ENCODE peak calls at places on chromosomes 2 and 18, in six cellular contexts. One of them, this sample, is unnamed.

GRCh38 chr18:22320155-22320554 is 97.6 kb downstream of the CTAGE1 start:
- DNase-seq in CD8-positive, alpha-beta T cell: no peak
- DNase-seq in SK-N-SH: no peak
- DNase-seq in IMR-90: no peak
- DNase-seq in fibroblast of lung: no peak
- DNase-seq in pancreas: no peak
- DNase-seq in this sample: no peak

GRCh38 chr2:53498210-53498609 is 269.4 kb upstream of the CHAC2 start:
- DNase-seq in SK-N-SH: no peak
- DNase-seq in IMR-90: peak
- DNase-seq in CD8-positive, alpha-beta T cell: no peak
- DNase-seq in fibroblast of lung: peak
- DNase-seq in pancreas: peak
- DNase-seq in this sample: no peak

GRCh38 chr18:59272971-59273935 is at the start of gene RAX:
- DNase-seq in fibroblast of lung: no peak
- DNase-seq in CD8-positive, alpha-beta T cell: no peak
- DNase-seq in pancreas: no peak
- DNase-seq in SK-N-SH: peak
- DNase-seq in IMR-90: no peak
- DNase-seq in this sample: no peak

GRCh38 chr18:63881851-63882250 is 5.7 kb upstream of the SERPINB2 start:
- DNase-seq in fibroblast of lung: no peak
- DNase-seq in SK-N-SH: no peak
- DNase-seq in pancreas: no peak
- DNase-seq in IMR-90: peak
- DNase-seq in CD8-positive, alpha-beta T cell: no peak
- DNase-seq in this sample: no peak

GRCh38 chr18:57683470-57683869 is 61.8 kb upstream of the NARS1 start:
- DNase-seq in CD8-positive, alpha-beta T cell: no peak
- DNase-seq in pancreas: no peak
- DNase-seq in SK-N-SH: no peak
- DNase-seq in IMR-90: no peak
- DNase-seq in fibroblast of lung: no peak
- DNase-seq in this sample: no peak

GRCh38 chr2:157611110-157611509 is 17.6 kb downstream of the ACVR1C start:
- DNase-seq in IMR-90: no peak
- DNase-seq in fibroblast of lung: no peak
- DNase-seq in SK-N-SH: no peak
- DNase-seq in CD8-positive, alpha-beta T cell: no peak
- DNase-seq in pancreas: no peak
- DNase-seq in this sample: no peak

GRCh38 chr18:80034068-80034851 is at the start of gene RBFA:
- DNase-seq in pancreas: peak
- DNase-seq in IMR-90: peak
- DNase-seq in CD8-positive, alpha-beta T cell: peak
- DNase-seq in fibroblast of lung: peak
- DNase-seq in SK-N-SH: peak
- DNase-seq in this sample: peak

GRCh38 chr18:45731706-45732105 is 7.7 kb downstream of the SLC14A1 start:
- DNase-seq in pancreas: no peak
- DNase-seq in SK-N-SH: no peak
- DNase-seq in fibroblast of lung: no peak
- DNase-seq in CD8-positive, alpha-beta T cell: no peak
- DNase-seq in IMR-90: no peak
- DNase-seq in this sample: no peak

GRCh38 chr2:96144481-96145027 is 686 bp downstream of the DUSP2 start:
- DNase-seq in SK-N-SH: no peak
- DNase-seq in fibroblast of lung: peak
- DNase-seq in pancreas: no peak
- DNase-seq in IMR-90: no peak
- DNase-seq in CD8-positive, alpha-beta T cell: peak
- DNase-seq in this sample: no peak

GRCh38 chr2:161028581-161028980 is 131.6 kb upstream of the TANK start:
- DNase-seq in SK-N-SH: no peak
- DNase-seq in IMR-90: no peak
- DNase-seq in fibroblast of lung: no peak
- DNase-seq in pancreas: no peak
- DNase-seq in CD8-positive, alpha-beta T cell: no peak
- DNase-seq in this sample: no peak

GRCh38 chr2:48566582-48566981 is 36.6 kb downstream of the STON1 start:
- DNase-seq in IMR-90: peak
- DNase-seq in SK-N-SH: no peak
- DNase-seq in pancreas: peak
- DNase-seq in CD8-positive, alpha-beta T cell: no peak
- DNase-seq in fibroblast of lung: peak
- DNase-seq in this sample: no peak

GRCh38 chr2:43139996-43140621 is 86.3 kb downstream of the ZFP36L2 start:
- DNase-seq in pancreas: no peak
- DNase-seq in fibroblast of lung: peak
- DNase-seq in IMR-90: no peak
- DNase-seq in CD8-positive, alpha-beta T cell: peak
- DNase-seq in SK-N-SH: peak
- DNase-seq in this sample: no peak

GRCh38 chr18:47594621-47595086 is 335.8 kb downstream of the SMAD2 start:
- DNase-seq in CD8-positive, alpha-beta T cell: no peak
- DNase-seq in SK-N-SH: peak
- DNase-seq in pancreas: no peak
- DNase-seq in IMR-90: no peak
- DNase-seq in fibroblast of lung: no peak
- DNase-seq in this sample: no peak

GRCh38 chr18:12652861-12653401 is 5.0 kb downstream of the SPIRE1 start:
- DNase-seq in SK-N-SH: peak
- DNase-seq in IMR-90: peak
- DNase-seq in fibroblast of lung: peak
- DNase-seq in pancreas: no peak
- DNase-seq in CD8-positive, alpha-beta T cell: no peak
- DNase-seq in this sample: no peak

GRCh38 chr2:55102056-55102812 is 52.0 kb upstream of the RTN4 start:
- DNase-seq in CD8-positive, alpha-beta T cell: no peak
- DNase-seq in pancreas: no peak
- DNase-seq in SK-N-SH: no peak
- DNase-seq in fibroblast of lung: peak
- DNase-seq in IMR-90: peak
- DNase-seq in this sample: no peak

GRCh38 chr2:194819367-194819766 is 837.7 kb upstream of the SLC39A10 start:
- DNase-seq in SK-N-SH: no peak
- DNase-seq in pancreas: no peak
- DNase-seq in fibroblast of lung: no peak
- DNase-seq in CD8-positive, alpha-beta T cell: no peak
- DNase-seq in IMR-90: no peak
- DNase-seq in this sample: no peak

GRCh38 chr18:49697757-49698595 is 115.4 kb downstream of the ACAA2 start:
- DNase-seq in IMR-90: peak
- DNase-seq in pancreas: no peak
- DNase-seq in CD8-positive, alpha-beta T cell: no peak
- DNase-seq in SK-N-SH: no peak
- DNase-seq in fibroblast of lung: no peak
- DNase-seq in this sample: no peak

GRCh38 chr2:234686088-234686890 is 189.4 kb upstream of the ARL4C start:
- DNase-seq in IMR-90: no peak
- DNase-seq in CD8-positive, alpha-beta T cell: no peak
- DNase-seq in fibroblast of lung: no peak
- DNase-seq in SK-N-SH: no peak
- DNase-seq in pancreas: no peak
- DNase-seq in this sample: no peak

GRCh38 chr2:49860834-49861233 is 706.5 kb upstream of the FSHR start:
- DNase-seq in CD8-positive, alpha-beta T cell: no peak
- DNase-seq in SK-N-SH: no peak
- DNase-seq in pancreas: no peak
- DNase-seq in fibroblast of lung: no peak
- DNase-seq in IMR-90: no peak
- DNase-seq in this sample: no peak

GRCh38 chr2:177313162-177313781 is 48.7 kb upstream of the NFE2L2 start:
- DNase-seq in CD8-positive, alpha-beta T cell: no peak
- DNase-seq in SK-N-SH: no peak
- DNase-seq in pancreas: no peak
- DNase-seq in fibroblast of lung: no peak
- DNase-seq in IMR-90: no peak
- DNase-seq in this sample: no peak

GRCh38 chr2:134167015-134167414 is 86.9 kb upstream of the MGAT5 start:
- DNase-seq in SK-N-SH: no peak
- DNase-seq in CD8-positive, alpha-beta T cell: no peak
- DNase-seq in fibroblast of lung: peak
- DNase-seq in IMR-90: peak
- DNase-seq in pancreas: no peak
- DNase-seq in this sample: no peak

GRCh38 chr18:50819027-50819726 is 639 bp downstream of the MRO start:
- DNase-seq in CD8-positive, alpha-beta T cell: no peak
- DNase-seq in pancreas: peak
- DNase-seq in fibroblast of lung: no peak
- DNase-seq in IMR-90: no peak
- DNase-seq in SK-N-SH: peak
- DNase-seq in this sample: no peak

GRCh38 chr2:46471-47345 is at the start of gene FAM110C:
- DNase-seq in SK-N-SH: peak
- DNase-seq in pancreas: peak
- DNase-seq in CD8-positive, alpha-beta T cell: peak
- DNase-seq in IMR-90: no peak
- DNase-seq in fibroblast of lung: peak
- DNase-seq in this sample: peak

GRCh38 chr2:16250886-16251285 is 310.5 kb downstream of the MYCN start:
- DNase-seq in SK-N-SH: no peak
- DNase-seq in CD8-positive, alpha-beta T cell: no peak
- DNase-seq in pancreas: no peak
- DNase-seq in IMR-90: no peak
- DNase-seq in fibroblast of lung: no peak
- DNase-seq in this sample: no peak

GRCh38 chr2:20620696-20621365 is 30.1 kb downstream of the HS1BP3 start:
- DNase-seq in IMR-90: no peak
- DNase-seq in CD8-positive, alpha-beta T cell: no peak
- DNase-seq in pancreas: no peak
- DNase-seq in fibroblast of lung: no peak
- DNase-seq in SK-N-SH: peak
- DNase-seq in this sample: peak

GRCh38 chr2:216572582-216573578 is 60.3 kb upstream of the IGFBP2 start:
- DNase-seq in pancreas: peak
- DNase-seq in IMR-90: no peak
- DNase-seq in CD8-positive, alpha-beta T cell: no peak
- DNase-seq in SK-N-SH: no peak
- DNase-seq in fibroblast of lung: peak
- DNase-seq in this sample: peak

GRCh38 chr2:11710210-11710609 is 36.2 kb upstream of the LPIN1 start:
- DNase-seq in fibroblast of lung: peak
- DNase-seq in pancreas: no peak
- DNase-seq in SK-N-SH: no peak
- DNase-seq in IMR-90: peak
- DNase-seq in CD8-positive, alpha-beta T cell: no peak
- DNase-seq in this sample: no peak

GRCh38 chr2:181197140-181197760 is 216.8 kb downstream of the UBE2E3 start:
- DNase-seq in CD8-positive, alpha-beta T cell: no peak
- DNase-seq in SK-N-SH: no peak
- DNase-seq in IMR-90: no peak
- DNase-seq in pancreas: no peak
- DNase-seq in fibroblast of lung: no peak
- DNase-seq in this sample: no peak

GRCh38 chr2:104429978-104430740 is 423.8 kb upstream of the POU3F3 start:
- DNase-seq in CD8-positive, alpha-beta T cell: no peak
- DNase-seq in pancreas: no peak
- DNase-seq in fibroblast of lung: no peak
- DNase-seq in IMR-90: no peak
- DNase-seq in SK-N-SH: no peak
- DNase-seq in this sample: no peak

GRCh38 chr2:118089015-118089800 is 937 bp downstream of the INSIG2 start:
- DNase-seq in IMR-90: peak
- DNase-seq in fibroblast of lung: peak
- DNase-seq in pancreas: peak
- DNase-seq in SK-N-SH: peak
- DNase-seq in CD8-positive, alpha-beta T cell: peak
- DNase-seq in this sample: no peak

GRCh38 chr2:240810199-240810598 is 9.8 kb downstream of the KIF1A start:
- DNase-seq in pancreas: no peak
- DNase-seq in IMR-90: no peak
- DNase-seq in fibroblast of lung: no peak
- DNase-seq in SK-N-SH: no peak
- DNase-seq in CD8-positive, alpha-beta T cell: no peak
- DNase-seq in this sample: peak
- TF ChIP-seq CTCF in pancreas: no peak
- TF ChIP-seq CTCF in IMR-90: no peak
- TF ChIP-seq CTCF in fibroblast of lung: no peak
- TF ChIP-seq CTCF in SK-N-SH: no peak
- TF ChIP-seq CTCF in CD8-positive, alpha-beta T cell: no peak
- TF ChIP-seq CTCF in this sample: no peak

GRCh38 chr2:147030966-147031760 is 813.7 kb upstream of the ACVR2A start:
- DNase-seq in SK-N-SH: no peak
- DNase-seq in pancreas: no peak
- DNase-seq in CD8-positive, alpha-beta T cell: no peak
- DNase-seq in IMR-90: peak
- DNase-seq in fibroblast of lung: peak
- DNase-seq in this sample: no peak
- H3K4me3 ChIP-seq in SK-N-SH: no peak
- H3K4me3 ChIP-seq in pancreas: no peak
- H3K4me3 ChIP-seq in CD8-positive, alpha-beta T cell: no peak
- H3K4me3 ChIP-seq in IMR-90: no peak
- H3K4me3 ChIP-seq in fibroblast of lung: no peak
- H3K4me3 ChIP-seq in this sample: no peak

DNA sequence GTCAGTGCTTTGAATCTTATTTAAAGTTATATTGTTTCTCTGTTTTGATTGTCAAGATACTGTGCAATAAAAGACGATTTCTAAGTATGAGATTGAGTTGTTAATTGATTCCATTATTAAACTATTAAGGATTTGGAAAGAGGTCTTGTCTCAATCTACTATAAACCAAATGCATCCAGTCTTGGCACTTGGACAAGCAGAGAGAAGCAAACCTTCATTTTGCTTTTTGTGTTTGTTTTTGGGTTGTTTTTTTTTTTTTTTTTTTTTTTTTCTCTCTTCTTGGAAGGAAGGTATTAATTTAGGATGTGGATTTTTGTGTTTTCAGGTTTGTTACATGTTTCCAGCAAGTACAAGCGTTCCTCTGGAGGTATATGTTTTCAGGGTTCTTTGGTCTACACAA is 1.6 kb downstream of the PRKCE start:
- DNase-seq in IMR-90: no peak
- DNase-seq in fibroblast of lung: no peak
- DNase-seq in pancreas: no peak
- DNase-seq in SK-N-SH: no peak
- DNase-seq in CD8-positive, alpha-beta T cell: no peak
- DNase-seq in this sample: no peak
- H3K27ac ChIP-seq in IMR-90: no peak
- H3K27ac ChIP-seq in fibroblast of lung: no peak
- H3K27ac ChIP-seq in pancreas: no peak
- H3K27ac ChIP-seq in SK-N-SH: no peak
- H3K27ac ChIP-seq in CD8-positive, alpha-beta T cell: no peak
- H3K27ac ChIP-seq in this sample: no peak

DNA sequence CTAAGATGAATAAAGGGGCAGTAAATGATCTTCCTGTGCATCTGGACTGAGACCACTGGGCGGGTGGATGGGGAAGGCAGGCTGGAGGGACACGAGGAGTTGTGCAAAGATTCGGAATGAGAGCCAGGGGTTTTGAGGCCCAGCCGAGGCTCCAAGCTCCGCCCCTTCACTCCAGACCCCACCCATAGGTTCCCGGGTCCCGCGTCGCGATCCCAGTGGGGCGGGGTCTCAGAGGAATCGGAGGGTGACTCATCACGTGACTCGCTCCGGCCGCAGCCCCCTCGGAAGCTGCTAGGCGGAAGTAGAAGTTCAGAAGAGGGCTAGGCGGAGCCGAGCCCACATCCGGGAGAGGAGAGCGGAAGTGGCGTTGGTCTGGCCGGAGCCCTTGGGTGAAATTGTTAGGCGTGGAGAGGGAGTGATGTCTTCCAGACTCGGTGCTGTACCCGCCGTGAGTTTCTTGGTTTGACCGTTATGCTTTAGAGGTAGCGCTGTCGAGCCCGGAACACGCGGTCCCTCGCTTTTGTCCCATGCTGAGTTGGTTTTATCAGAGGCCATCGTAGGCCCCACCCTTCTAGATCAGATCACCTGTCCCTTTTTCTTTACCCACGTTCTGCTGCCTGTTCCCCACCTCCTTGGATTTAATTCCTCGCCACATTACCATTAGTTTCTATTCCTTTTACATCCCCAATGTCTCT is at the start of gene ZNF512:
- DNase-seq in fibroblast of lung: peak
- DNase-seq in SK-N-SH: peak
- DNase-seq in CD8-positive, alpha-beta T cell: peak
- DNase-seq in IMR-90: peak
- DNase-seq in pancreas: peak
- DNase-seq in this sample: peak
- TF ChIP-seq CTCF in fibroblast of lung: no peak
- TF ChIP-seq CTCF in SK-N-SH: no peak
- TF ChIP-seq CTCF in CD8-positive, alpha-beta T cell: no peak
- TF ChIP-seq CTCF in IMR-90: no peak
- TF ChIP-seq CTCF in pancreas: no peak
- TF ChIP-seq CTCF in this sample: no peak